ENCODE peak calls at places on chromosomes 5 and 9, in ten cellular contexts. M, Z, U, W, K, P, C, L, B and D are unnamed samples.

GRCh38 chr9:121992571-121993212 is 100.4 kb downstream of the TTLL11 start:
- DNase-seq in M (no peak), Z (peak; percentile 81), U (peak; percentile 94), W (peak; percentile 77), K (peak; percentile 51), P (peak; percentile 70), C (peak; percentile 48), L (no peak), B (no peak), D (peak; percentile 30)

GRCh38 chr9:86135374-86135773 is 36.0 kb upstream of the GOLM1 start:
- DNase-seq in M (no peak), Z (no peak), U (no peak), W (no peak), K (no peak), P (no peak), C (no peak), L (no peak), B (no peak), D (no peak)

GRCh38 chr5:926416-927171 is 33.9 kb downstream of the TRIP13 start:
- DNase-seq in M (peak; percentile 11), Z (peak; percentile 22), U (peak; percentile 27), W (peak; percentile 96), K (no peak), P (no peak), C (no peak), L (no peak), B (peak; percentile 78), D (no peak)

GRCh38 chr5:163509288-163510040 is 4.0 kb downstream of the MAT2B start:
- DNase-seq in M (no peak), Z (peak; percentile 50), U (peak; percentile 94), W (no peak), K (peak; percentile 52), P (no peak), C (no peak), L (no peak), B (no peak), D (peak; percentile 50)

GRCh38 chr5:172674155-172674554 is 33.1 kb downstream of the NEURL1B start:
- DNase-seq in M (no peak), Z (no peak), U (no peak), W (no peak), K (no peak), P (no peak), C (no peak), L (no peak), B (no peak), D (no peak)

GRCh38 chr9:128185979-128186965 is 5.1 kb downstream of the CIZ1 start:
- DNase-seq in M (no peak), Z (no peak), U (no peak), W (no peak), K (no peak), P (no peak), C (no peak), L (no peak), B (no peak), D (no peak)

GRCh38 chr9:98944130-98945074 is 695 bp downstream of the COL15A1 start:
- DNase-seq in M (no peak), Z (peak; percentile 3), U (peak; percentile 57), W (peak; percentile 74), K (no peak), P (no peak), C (no peak), L (no peak), B (no peak), D (no peak)

GRCh38 chr9:27519466-27520465 is 4.3 kb upstream of the IFNK start:
- DNase-seq in M (no peak), Z (peak; percentile 56), U (no peak), W (no peak), K (no peak), P (no peak), C (no peak), L (no peak), B (no peak), D (no peak)

GRCh38 chr5:73120222-73121108 is at the start of gene TMEM171:
- DNase-seq in M (no peak), Z (peak; percentile 88), U (peak; percentile 75), W (peak; percentile 92), K (peak; percentile 87), P (no peak), C (no peak), L (no peak), B (peak; percentile 84), D (no peak)

GRCh38 chr5:111984044-111984443 is 227.1 kb upstream of the NREP start:
- DNase-seq in M (no peak), Z (peak; percentile 79), U (peak; percentile 87), W (peak; percentile 16), K (no peak), P (no peak), C (peak; percentile 81), L (no peak), B (no peak), D (peak; percentile 95)

GRCh38 chr5:172778223-172778814 is 7.3 kb upstream of the DUSP1 start:
- DNase-seq in M (no peak), Z (peak; percentile 92), U (peak; percentile 82), W (no peak), K (peak; percentile 79), P (no peak), C (no peak), L (peak; percentile 72), B (no peak), D (peak; percentile 80)

GRCh38 chr5:154834045-154834444 is 16.4 kb downstream of the FAXDC2 start:
- DNase-seq in M (no peak), Z (no peak), U (no peak), W (no peak), K (no peak), P (no peak), C (no peak), L (no peak), B (no peak), D (no peak)

GRCh38 chr5:134911285-134912215 is 6.6 kb downstream of the PCBD2 start:
- DNase-seq in M (no peak), Z (no peak), U (peak; percentile 20), W (no peak), K (no peak), P (no peak), C (no peak), L (no peak), B (no peak), D (no peak)